ENCODE peak calls at places on chromosome 17, in eight cellular contexts. K is PC-3, O is NB4, B is foreskin fibroblast, H is fibroblast of mammary gland, R is ovary, P is PC-9, U is cardiac muscle cell. Q is an unnamed sample.

GRCh38 chr17:78838574-78839005 is 2.0 kb downstream of the USP36 start:
- DNase-seq in K (peak), O (no peak), B (no peak), H (no peak), R (no peak), P (no peak), U (no peak), Q (no peak)

GRCh38 chr17:28760987-28761562 is 17.3 kb downstream of the TRAF4 start:
- DNase-seq in K (peak), O (peak), B (peak), H (peak), R (no peak), P (peak), U (peak), Q (no peak)

GRCh38 chr17:19904412-19904811 is 36.7 kb upstream of the ULK2 start:
- DNase-seq in K (peak), O (no peak), B (peak), H (peak), R (no peak), P (no peak), U (peak), Q (no peak)

GRCh38 chr17:11240041-11240801 is 792 bp upstream of the SHISA6 start:
- DNase-seq in K (no peak), O (no peak), B (no peak), H (no peak), R (no peak), P (no peak), U (no peak), Q (no peak)

GRCh38 chr17:40091691-40092397 is 8.5 kb downstream of the NR1D1 start:
- DNase-seq in K (no peak), O (peak), B (no peak), H (no peak), R (peak), P (no peak), U (no peak), Q (no peak)

GRCh38 chr17:82215095-82215971 is 2.7 kb upstream of the CCDC57 start:
- DNase-seq in K (no peak), O (peak), B (peak), H (no peak), R (no peak), P (no peak), U (peak), Q (peak)

GRCh38 chr17:36532435-36532975 is 2.2 kb downstream of the MYO19 start:
- DNase-seq in K (no peak), O (no peak), B (no peak), H (no peak), R (no peak), P (no peak), U (no peak), Q (no peak)

GRCh38 chr17:20187049-20187448 is 177.9 kb downstream of the SPECC1 start:
- DNase-seq in K (peak), O (no peak), B (peak), H (peak), R (no peak), P (no peak), U (peak), Q (no peak)

GRCh38 chr17:46125831-46126230 is 67.4 kb downstream of the KANSL1 start:
- DNase-seq in K (no peak), O (no peak), B (peak), H (no peak), R (no peak), P (no peak), U (peak), Q (no peak)

GRCh38 chr17:79778504-79779087 is 648 bp downstream of the CBX2 start:
- DNase-seq in K (peak), O (peak), B (no peak), H (no peak), R (peak), P (peak), U (no peak), Q (peak)

GRCh38 chr17:50283246-50283645 is 9.0 kb downstream of the TMEM92 start:
- DNase-seq in K (no peak), O (peak), B (no peak), H (peak), R (no peak), P (no peak), U (no peak), Q (no peak)

GRCh38 chr17:46158323-46159296 is 34.6 kb downstream of the KANSL1 start:
- DNase-seq in K (no peak), O (no peak), B (no peak), H (no peak), R (no peak), P (no peak), U (no peak), Q (no peak)

GRCh38 chr17:79942011-79942405 is 93.7 kb downstream of the TBC1D16 start:
- DNase-seq in K (no peak), O (no peak), B (no peak), H (no peak), R (no peak), P (no peak), U (no peak), Q (peak)

GRCh38 chr17:9880582-9880999 is 24.5 kb downstream of the RCVRN start:
- DNase-seq in K (peak), O (peak), B (no peak), H (peak), R (no peak), P (peak), U (peak), Q (no peak)

GRCh38 chr17:74960739-74961342 is 11.7 kb downstream of the HID1 start:
- DNase-seq in K (no peak), O (peak), B (peak), H (peak), R (no peak), P (peak), U (peak), Q (no peak)

GRCh38 chr17:55430531-55431228 is 9.0 kb upstream of the MMD start:
- DNase-seq in K (peak), O (no peak), B (peak), H (peak), R (no peak), P (no peak), U (no peak), Q (no peak)

GRCh38 chr17:32015245-32016013 is 8.2 kb downstream of the LRRC37B start:
- DNase-seq in K (peak), O (peak), B (peak), H (peak), R (no peak), P (peak), U (no peak), Q (no peak)

GRCh38 chr17:69046130-69046807 is 14.5 kb downstream of the ABCA9 start:
- DNase-seq in K (no peak), O (no peak), B (no peak), H (no peak), R (no peak), P (no peak), U (no peak), Q (no peak)

GRCh38 chr17:76103274-76104139 is at the start of gene EXOC7:
- DNase-seq in K (peak), O (peak), B (peak), H (peak), R (peak), P (peak), U (peak), Q (peak)

GRCh38 chr17:30414486-30414885 is 35.8 kb downstream of the CPD start:
- DNase-seq in K (no peak), O (no peak), B (peak), H (no peak), R (no peak), P (no peak), U (no peak), Q (no peak)

GRCh38 chr17:62704381-62704971 is 77.0 kb downstream of the MRC2 start:
- DNase-seq in K (peak), O (peak), B (peak), H (peak), R (peak), P (peak), U (peak), Q (no peak)

GRCh38 chr17:10360578-10360977 is 12.2 kb downstream of the MYH13 start:
- DNase-seq in K (no peak), O (no peak), B (no peak), H (peak), R (no peak), P (no peak), U (no peak), Q (no peak)

GRCh38 chr17:19410875-19411291 is at the start of gene RNF112:
- DNase-seq in K (no peak), O (no peak), B (peak), H (peak), R (no peak), P (no peak), U (peak), Q (no peak)

GRCh38 chr17:20071824-20072691 is 62.9 kb downstream of the SPECC1 start:
- DNase-seq in K (peak), O (no peak), B (no peak), H (peak), R (no peak), P (no peak), U (no peak), Q (no peak)

GRCh38 chr17:51700011-51700760 is 439.8 kb downstream of the UTP18 start:
- DNase-seq in K (no peak), O (no peak), B (no peak), H (no peak), R (no peak), P (no peak), U (no peak), Q (no peak)

GRCh38 chr17:42744806-42745617 is at the start of gene EZH1:
- DNase-seq in K (peak), O (peak), B (peak), H (peak), R (peak), P (peak), U (peak), Q (peak)
- TF ChIP-seq CTCF in K (no peak), O (no peak), B (no peak), H (no peak), R (no peak), P (no peak), U (no peak), Q (no peak)

GRCh38 chr17:66448008-66448644 is 145.7 kb downstream of the PRKCA start:
- DNase-seq in K (no peak), O (no peak), B (no peak), H (no peak), R (no peak), P (no peak), U (no peak), Q (no peak)

GRCh38 chr17:66450008-66450856 is 147.8 kb downstream of the PRKCA start:
- DNase-seq in K (no peak), O (no peak), B (peak), H (no peak), R (no peak), P (no peak), U (no peak), Q (no peak)

GRCh38 chr17:66449418-66449977 is 147.1 kb downstream of the PRKCA start:
- DNase-seq in K (no peak), O (no peak), B (no peak), H (no peak), R (no peak), P (no peak), U (no peak), Q (no peak)

GRCh38 chr17:66450857-66451158 is 148.4 kb downstream of the PRKCA start:
- DNase-seq in K (no peak), O (no peak), B (no peak), H (no peak), R (no peak), P (no peak), U (no peak), Q (no peak)

DNA sequence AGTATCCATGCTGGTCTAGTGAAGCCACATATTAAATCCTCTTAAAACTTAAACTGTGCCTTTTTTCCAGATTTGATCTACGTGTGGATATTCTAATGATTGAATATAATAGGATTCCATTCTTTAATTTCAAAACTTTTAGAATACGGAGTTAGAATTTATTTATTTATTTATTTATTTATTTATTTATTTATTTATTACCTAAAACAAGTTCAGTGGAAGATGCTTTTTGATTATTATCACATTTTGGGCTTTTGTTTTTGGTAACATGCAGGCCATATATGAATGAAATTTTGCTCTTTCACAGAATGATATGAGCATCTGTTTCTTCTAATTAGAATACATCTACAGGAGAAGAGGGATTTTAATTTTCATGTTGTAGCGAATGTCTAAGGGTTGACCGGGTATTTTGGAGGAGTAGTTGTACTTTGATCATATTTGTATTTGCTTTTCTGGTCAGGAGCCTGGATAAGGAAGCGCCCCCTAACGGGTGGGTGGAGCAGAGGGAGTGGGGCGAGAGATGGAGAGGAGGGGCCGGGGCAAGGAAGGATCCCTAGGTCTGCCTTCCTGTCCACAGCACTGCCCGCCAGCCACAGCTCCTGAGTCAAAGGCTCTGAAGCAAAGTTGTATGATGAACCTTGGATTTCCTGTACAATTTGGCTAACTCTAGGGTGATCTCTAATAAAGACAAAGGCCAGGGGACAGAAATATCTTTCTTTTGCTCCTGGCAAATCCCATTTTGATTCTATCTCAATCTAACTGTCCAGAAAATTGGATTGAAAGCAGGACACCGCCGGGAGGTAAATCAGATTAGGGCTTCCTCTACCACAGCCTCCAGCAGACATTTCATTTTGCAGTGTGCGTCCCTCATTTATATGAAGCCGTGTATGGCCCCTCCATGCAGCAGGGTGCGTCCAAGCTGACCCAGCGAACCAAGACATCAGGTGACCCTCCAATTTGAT is 149.1 kb downstream of the PRKCA start:
- DNase-seq in K (no peak), O (peak), B (no peak), H (no peak), R (no peak), P (no peak), U (no peak), Q (no peak)
- TF ChIP-seq CTCF in K (peak), O (no peak), B (no peak), H (no peak), R (no peak), P (no peak), U (peak), Q (peak)

GRCh38 chr17:64178011-64178825 is 48.3 kb upstream of the ERN1 start:
- DNase-seq in K (no peak), O (no peak), B (peak), H (no peak), R (no peak), P (no peak), U (no peak), Q (no peak)

GRCh38 chr17:64182325-64183012 is 52.5 kb upstream of the ERN1 start:
- DNase-seq in K (no peak), O (no peak), B (no peak), H (no peak), R (no peak), P (no peak), U (peak), Q (no peak)

GRCh38 chr17:64177346-64178010 is 47.5 kb upstream of the ERN1 start:
- DNase-seq in K (no peak), O (no peak), B (no peak), H (no peak), R (no peak), P (no peak), U (no peak), Q (no peak)

GRCh38 chr17:64180674-64181073 is 50.7 kb upstream of the ERN1 start:
- DNase-seq in K (no peak), O (peak), B (no peak), H (peak), R (no peak), P (no peak), U (no peak), Q (no peak)

GRCh38 chr17:64180089-64180488 is 50.1 kb upstream of the ERN1 start:
- DNase-seq in K (no peak), O (peak), B (peak), H (peak), R (no peak), P (no peak), U (peak), Q (no peak)
- TF ChIP-seq CTCF in K (no peak), O (no peak), B (peak), H (peak), R (peak), P (no peak), U (peak), Q (peak)

GRCh38 chr17:7656958-7657715 is 6.4 kb downstream of the ATP1B2 start:
- DNase-seq in K (no peak), O (no peak), B (no peak), H (no peak), R (peak), P (no peak), U (peak), Q (no peak)
- TF ChIP-seq CTCF in K (no peak), O (no peak), B (no peak), H (no peak), R (no peak), P (no peak), U (no peak), Q (peak)

DNA sequence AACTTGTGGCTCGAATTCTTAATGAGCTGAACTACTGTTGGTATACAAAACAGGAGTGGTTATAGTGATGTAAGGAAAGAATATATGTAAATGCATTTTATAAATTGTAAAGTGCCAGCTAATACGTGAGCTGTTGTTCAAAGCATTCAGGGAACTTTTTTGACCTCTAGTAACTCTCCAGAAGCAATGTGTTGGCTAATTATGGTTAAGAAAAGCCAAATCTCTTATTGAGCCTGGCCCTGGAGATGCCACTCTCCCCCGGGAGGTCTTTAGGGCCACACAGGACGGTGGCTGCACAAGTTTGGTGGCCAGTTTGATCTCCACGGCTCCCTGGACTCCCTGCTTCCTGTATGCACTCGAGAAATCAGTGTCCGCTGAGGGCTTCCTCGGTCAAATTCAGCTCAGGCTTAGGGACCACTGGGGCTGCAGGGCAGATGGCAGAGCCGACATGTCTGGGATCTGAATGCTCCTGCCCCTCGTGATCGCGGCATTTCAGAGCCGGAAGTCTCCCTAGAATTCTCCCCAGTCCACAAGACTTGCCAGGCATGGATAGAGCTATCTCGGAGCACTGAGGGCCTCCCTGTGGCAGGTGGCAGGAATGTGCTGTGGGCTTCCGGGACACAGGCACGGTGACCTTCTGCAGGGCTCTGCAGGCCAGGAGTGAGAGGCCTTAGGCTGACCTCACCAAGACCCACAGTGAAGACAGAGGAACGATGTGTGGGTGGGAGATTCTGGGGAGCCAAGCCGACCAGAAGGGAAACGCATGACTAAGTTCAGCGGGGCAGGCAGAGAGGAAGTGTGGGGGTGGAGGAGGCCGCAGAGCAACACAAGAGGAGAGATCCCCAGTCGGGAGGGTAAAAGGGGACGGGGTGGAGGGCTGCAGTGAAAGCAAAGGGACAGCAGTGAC is 18.6 kb upstream of the PITPNM3 start:
- DNase-seq in K (no peak), O (peak), B (peak), H (peak), R (peak), P (no peak), U (peak), Q (no peak)
- TF ChIP-seq CTCF in K (no peak), O (no peak), B (no peak), H (no peak), R (no peak), P (no peak), U (peak), Q (peak)

DNA sequence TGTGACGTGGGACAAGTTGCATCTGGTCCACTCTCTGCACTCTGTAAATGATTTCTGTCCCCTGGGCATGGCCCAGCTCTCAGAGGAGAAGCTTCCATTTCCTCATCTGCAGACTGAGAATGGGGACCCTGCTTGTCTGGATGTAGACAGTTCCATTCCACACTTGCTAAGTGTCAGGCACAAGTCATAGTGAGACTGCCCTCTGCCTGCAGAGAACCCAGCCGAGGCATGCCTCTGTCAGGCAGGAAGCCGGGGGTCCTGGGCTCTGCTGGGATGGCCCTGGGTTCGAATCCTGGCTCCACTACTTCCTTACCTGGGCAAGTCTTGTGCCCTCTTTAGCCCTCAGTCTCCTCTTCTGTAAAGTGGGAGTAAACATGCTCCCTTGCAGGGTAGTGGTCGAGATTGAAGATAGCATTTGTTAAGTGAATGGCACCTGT is 4.1 kb downstream of the MAP2K3 start:
- DNase-seq in K (peak), O (peak), B (peak), H (no peak), R (no peak), P (no peak), U (no peak), Q (no peak)
- TF ChIP-seq CTCF in K (peak), O (no peak), B (peak), H (no peak), R (no peak), P (no peak), U (no peak), Q (peak)

DNA sequence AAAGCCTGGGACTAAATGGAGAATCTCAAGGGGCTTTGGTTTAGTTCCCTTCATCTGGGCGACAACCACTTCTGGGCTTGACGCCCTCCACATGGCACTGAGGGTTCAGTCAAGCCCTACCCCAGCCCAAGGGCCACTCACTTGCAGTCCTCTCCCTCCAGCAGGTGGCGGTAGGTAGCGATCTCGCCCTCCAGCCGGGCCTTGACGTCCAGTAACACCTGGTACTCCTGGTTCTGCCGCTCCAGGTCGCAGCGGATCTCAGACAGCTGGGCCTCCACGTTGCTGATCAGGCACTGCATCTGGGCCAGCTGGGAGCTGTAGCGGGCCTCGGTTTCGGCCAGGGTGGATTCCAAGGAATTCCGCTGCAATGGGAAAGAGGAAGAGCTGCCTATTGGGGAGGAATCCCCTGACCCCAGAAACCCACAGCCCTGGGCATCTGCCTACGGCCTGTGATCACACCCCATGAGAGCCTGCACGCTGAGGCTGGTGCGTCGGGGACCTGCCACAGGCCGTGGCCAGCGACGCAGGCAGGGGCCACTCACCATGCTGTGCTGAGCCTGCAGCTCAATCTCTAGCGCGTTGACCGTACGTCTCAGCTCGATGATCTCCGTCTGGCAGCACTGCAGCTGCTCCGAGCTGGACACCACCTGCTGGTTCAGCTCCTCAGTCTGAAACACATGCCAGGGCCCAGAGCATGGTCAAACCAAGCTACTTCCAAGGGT is 2.7 kb downstream of the KRT36 start:
- DNase-seq in K (no peak), O (peak), B (no peak), H (no peak), R (no peak), P (no peak), U (no peak), Q (peak)
- TF ChIP-seq CTCF in K (peak), O (peak), B (peak), H (peak), R (no peak), P (peak), U (peak), Q (peak)